ENCODE peak calls at places on chromosome 20, in seven cellular contexts. J, Q, X, T, D, O and Y are unnamed samples.

GRCh38 chr20:41179961-41180360 is 42.6 kb downstream of the PLCG1 start:
- DNase-seq in O (no peak), J (no peak), X (no peak), D (no peak), Q (no peak), T (no peak), Y (no peak)

GRCh38 chr20:50680106-50680960 is 11.0 kb downstream of the RIPOR3 start:
- DNase-seq in X (peak), D (no peak), Q (no peak), T (no peak), O (no peak), J (no peak), Y (no peak)

GRCh38 chr20:51460163-51460562 is 82.4 kb downstream of the NFATC2 start:
- DNase-seq in J (no peak), Q (no peak), X (no peak), T (no peak), D (no peak), O (no peak), Y (no peak)

GRCh38 chr20:64049060-64049886 is at the start of gene SOX18:
- DNase-seq in X (no peak), D (no peak), O (no peak), J (no peak), Q (no peak), T (peak), Y (peak)

GRCh38 chr20:41046716-41047115 is 18.1 kb downstream of the TOP1 start:
- DNase-seq in Q (no peak), O (no peak), J (no peak), D (no peak), X (no peak), T (no peak), Y (no peak)

GRCh38 chr20:17888044-17888443 is 80.5 kb downstream of the SNX5 start:
- DNase-seq in X (no peak), T (no peak), Q (no peak), D (no peak), J (peak), O (no peak), Y (no peak)

GRCh38 chr20:32224463-32224862 is 16.8 kb downstream of the POFUT1 start:
- DNase-seq in Q (no peak), T (no peak), D (no peak), J (no peak), X (no peak), O (no peak), Y (no peak)

GRCh38 chr20:32359633-32360332 is 1.7 kb downstream of the ASXL1 start:
- DNase-seq in O (no peak), X (no peak), J (no peak), T (no peak), Q (no peak), D (no peak), Y (peak)

GRCh38 chr20:20856306-20856705 is 143.9 kb upstream of the RALGAPA2 start:
- DNase-seq in J (no peak), Q (no peak), T (no peak), O (no peak), X (no peak), D (no peak), Y (no peak)

GRCh38 chr20:16173044-16173443 is 400.2 kb downstream of the KIF16B start:
- DNase-seq in Q (no peak), X (no peak), O (no peak), J (no peak), T (no peak), D (no peak), Y (no peak)

GRCh38 chr20:16695633-16696032 is 34.2 kb upstream of the SNRPB2 start:
- DNase-seq in D (no peak), Q (no peak), O (no peak), X (no peak), T (no peak), J (no peak), Y (no peak)

GRCh38 chr20:17646901-17647301 is 35.1 kb downstream of the RRBP1 start:
- DNase-seq in D (no peak), Q (no peak), J (no peak), O (no peak), X (no peak), T (no peak), Y (no peak)

GRCh38 chr20:38135641-38136420 is 29.2 kb downstream of the TGM2 start:
- DNase-seq in Q (no peak), J (no peak), T (no peak), X (no peak), O (no peak), D (no peak), Y (no peak)

GRCh38 chr20:4702562-4703280 is 19.0 kb upstream of the PRND start:
- DNase-seq in O (no peak), T (no peak), J (no peak), Q (no peak), D (no peak), X (no peak), Y (no peak)

GRCh38 chr20:35286899-35287508 is 2.4 kb upstream of the EIF6 start:
- DNase-seq in J (no peak), X (no peak), D (no peak), O (no peak), T (no peak), Q (no peak), Y (no peak)

GRCh38 chr20:8223096-8223870 is 91.2 kb downstream of the PLCB1 start:
- DNase-seq in O (no peak), Q (no peak), J (no peak), D (no peak), T (no peak), X (peak), Y (no peak)
- TF ChIP-seq YY1 in O (no peak), Q (no peak), J (no peak), D (no peak), T (no peak), X (no peak), Y (no peak)

GRCh38 chr20:43824699-43825402 is 89.8 kb upstream of the TOX2 start:
- DNase-seq in X (peak), O (peak), D (peak), T (no peak), J (no peak), Q (no peak), Y (peak)
- TF ChIP-seq YY1 in X (no peak), O (no peak), D (no peak), T (no peak), J (no peak), Q (no peak), Y (no peak)

DNA sequence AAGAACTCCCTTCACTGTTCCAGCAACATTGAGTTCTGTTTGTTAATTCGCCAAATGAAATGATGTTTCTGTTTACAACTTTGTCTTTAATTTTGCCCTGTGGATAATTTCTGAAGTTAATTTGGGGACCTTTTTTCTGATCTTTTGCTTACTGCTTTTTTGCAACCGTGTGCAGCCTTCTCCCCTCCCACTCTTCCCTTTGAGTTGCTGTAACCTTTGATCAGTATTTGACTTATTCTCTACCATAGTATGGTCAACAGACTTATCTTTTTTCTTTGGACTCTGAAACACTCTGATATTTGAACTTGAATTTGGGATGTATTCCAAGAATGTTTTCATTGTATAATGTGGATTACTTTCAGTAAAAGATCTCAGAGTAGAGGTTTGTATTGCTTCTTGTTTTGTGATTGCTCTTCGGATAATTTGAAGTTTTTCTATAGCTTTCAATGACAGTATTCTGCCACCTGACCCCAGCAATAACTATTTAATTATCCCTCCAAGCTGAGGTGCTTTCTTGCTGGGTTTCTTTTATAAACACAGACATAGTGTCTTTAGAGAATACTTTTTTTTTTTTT is 46.2 kb downstream of the LRRN4 start:
- DNase-seq in J (no peak), X (peak), D (no peak), Q (no peak), T (no peak), O (no peak), Y (no peak)
- TF ChIP-seq YY1 in J (no peak), X (no peak), D (no peak), Q (no peak), T (no peak), O (no peak), Y (no peak)

DNA sequence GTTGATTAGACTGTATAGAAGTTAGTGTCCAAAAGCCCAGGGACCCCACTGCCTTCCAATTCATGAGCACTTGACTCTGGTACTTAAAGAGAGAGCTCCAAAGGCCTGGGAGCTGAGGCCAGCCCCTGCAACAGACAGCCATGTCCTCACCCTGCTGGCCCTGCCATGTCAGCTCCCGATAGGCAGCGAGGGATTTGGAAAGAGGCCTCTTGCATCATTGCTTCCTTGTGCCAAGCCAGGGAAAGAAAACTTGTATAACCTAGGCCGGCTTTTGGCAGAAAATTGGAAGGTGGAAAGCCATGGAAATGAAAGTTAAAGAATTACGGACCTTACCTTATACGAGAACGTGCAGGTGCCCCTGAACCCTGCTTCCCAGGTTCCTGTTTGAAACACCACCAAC is 8.4 kb upstream of the PCK1 start:
- DNase-seq in T (no peak), X (no peak), J (no peak), O (no peak), Q (no peak), D (no peak), Y (no peak)
- TF ChIP-seq YY1 in T (no peak), X (no peak), J (no peak), O (no peak), Q (no peak), D (no peak), Y (no peak)

DNA sequence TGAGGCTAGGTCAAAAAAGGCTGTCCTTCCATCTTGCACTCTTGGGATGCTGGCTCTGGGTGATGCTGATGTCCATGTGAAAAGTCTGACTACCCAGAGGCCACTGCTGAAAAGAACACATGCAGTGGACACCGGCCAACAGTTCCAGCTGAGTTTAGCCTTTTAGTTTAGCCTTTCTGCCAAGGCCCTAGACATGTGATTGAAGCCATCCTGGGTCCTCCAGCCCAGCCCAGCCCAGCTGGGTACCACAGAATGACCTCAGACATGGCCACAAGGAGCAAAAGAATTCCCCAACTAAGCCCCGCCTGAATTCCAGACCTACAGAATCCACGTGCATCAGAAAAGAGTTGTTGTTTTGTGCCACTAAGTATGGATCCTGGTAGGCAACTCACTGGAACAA is 17.4 kb downstream of the PIGT start:
- DNase-seq in Q (no peak), J (no peak), D (no peak), X (no peak), O (peak), T (no peak), Y (no peak)
- TF ChIP-seq YY1 in Q (no peak), J (no peak), D (no peak), X (no peak), O (no peak), T (no peak), Y (no peak)

DNA sequence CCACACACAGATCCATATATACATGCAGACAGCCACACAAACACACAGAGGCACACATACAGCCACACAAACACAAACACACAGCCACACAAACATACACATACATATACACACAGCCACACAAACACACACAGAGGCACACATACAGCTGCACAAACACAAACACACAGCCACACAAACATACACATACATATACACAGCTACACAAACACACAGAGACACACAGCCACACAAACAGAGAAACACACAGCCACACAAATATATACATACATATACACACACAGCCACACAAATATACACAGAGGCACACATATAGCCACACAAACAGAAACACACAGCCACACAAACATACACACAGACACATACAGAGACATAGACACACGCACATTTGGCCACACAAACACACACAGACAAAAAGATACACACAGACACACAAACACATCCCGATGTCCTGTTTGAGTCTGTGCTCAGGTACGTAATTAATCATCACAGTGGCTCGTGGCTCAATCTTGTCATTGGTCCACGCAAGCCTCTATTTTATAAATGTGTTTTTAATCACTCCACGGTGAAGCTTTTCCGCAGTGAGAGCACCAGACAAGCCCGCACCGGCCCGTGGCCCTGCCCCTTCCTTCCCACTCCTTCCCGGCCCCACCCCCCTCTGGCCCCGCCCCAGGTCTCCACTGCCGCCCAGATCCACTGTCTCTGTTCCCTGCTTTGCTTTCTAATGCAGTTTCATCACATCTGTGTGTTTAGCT is 135.3 kb downstream of the CDH4 start:
- DNase-seq in X (no peak), D (no peak), O (no peak), Q (no peak), J (no peak), T (peak), Y (peak)
- TF ChIP-seq YY1 in X (no peak), D (no peak), O (no peak), Q (no peak), J (no peak), T (no peak), Y (no peak)

GRCh38 chr20:9112541-9113515 is 43.9 kb downstream of the PLCB4 start:
- DNase-seq in O (no peak), X (no peak), J (no peak), D (no peak), T (no peak), Q (no peak), Y (no peak)
- TF ChIP-seq YY1 in O (no peak), X (no peak), J (no peak), D (no peak), T (no peak), Q (no peak), Y (no peak)

GRCh38 chr20:49510562-49511117 is 28.2 kb upstream of the KCNB1 start:
- DNase-seq in Q (no peak), X (no peak), D (no peak), O (no peak), T (no peak), J (no peak), Y (no peak)
- TF ChIP-seq YY1 in Q (no peak), X (no peak), D (no peak), O (no peak), T (no peak), J (no peak), Y (no peak)

GRCh38 chr20:60652615-60653014 is 599.4 kb upstream of the CDH4 start:
- DNase-seq in J (no peak), T (no peak), D (no peak), X (no peak), O (no peak), Q (no peak), Y (no peak)
- TF ChIP-seq YY1 in J (no peak), T (no peak), D (no peak), X (no peak), O (no peak), Q (no peak), Y (no peak)